ENCODE peak calls at places on chromosomes 5 and 9, in six cellular contexts. Z is MM.1S, C is SK-N-SH, O is GM23248, N is neural progenitor cell, D is PC-9. H is an unnamed sample. For H3F3A, the result is how much of the 10 kb centered on the place peaks cover.

GRCh38 chr5:180135128-180135955 is 63.8 kb upstream of the RNF130 start:
- DNase-seq in Z (no peak), C (no peak), O (peak), N (no peak), D (peak), H (peak)

GRCh38 chr5:80756292-80756691 is 101.5 kb upstream of the DHFR start:
- DNase-seq in Z (no peak), C (no peak), O (no peak), N (peak), D (no peak), H (no peak)

GRCh38 chr5:71873202-71873601 is 154.1 kb downstream of the CARTPT start:
- DNase-seq in Z (no peak), C (no peak), O (no peak), N (no peak), D (no peak), H (no peak)

GRCh38 chr5:14481299-14481799 is 100.2 kb upstream of the OTULINL start:
- DNase-seq in Z (no peak), C (no peak), O (no peak), N (no peak), D (no peak), H (no peak)

GRCh38 chr9:125141251-125141650 is 2.1 kb downstream of the SCAI start:
- DNase-seq in Z (no peak), C (no peak), O (peak), N (no peak), D (no peak), H (no peak)

GRCh38 chr5:158874814-158875213 is 224.9 kb downstream of the EBF1 start:
- DNase-seq in Z (no peak), C (no peak), O (peak), N (no peak), D (no peak), H (no peak)

GRCh38 chr9:14372437-14373318 is 58.7 kb upstream of the NFIB start:
- DNase-seq in Z (no peak), C (peak), O (peak), N (no peak), D (peak), H (peak)

GRCh38 chr5:89556215-89557009 is 673.4 kb upstream of the MEF2C start:
- DNase-seq in Z (no peak), C (no peak), O (peak), N (no peak), D (peak), H (peak)

GRCh38 chr9:136014147-136014927 is 53.2 kb upstream of the UBAC1 start:
- DNase-seq in Z (no peak), C (peak), O (no peak), N (no peak), D (no peak), H (no peak)

GRCh38 chr5:168766038-168766700 is 187.0 kb upstream of the PANK3 start:
- DNase-seq in Z (no peak), C (no peak), O (peak), N (no peak), D (no peak), H (no peak)

GRCh38 chr5:159393854-159394274 is 63.6 kb upstream of the IL12B start:
- DNase-seq in Z (no peak), C (no peak), O (no peak), N (no peak), D (no peak), H (no peak)

GRCh38 chr5:12392246-12392645 is 488.0 kb upstream of the CTNND2 start:
- DNase-seq in Z (no peak), C (no peak), O (no peak), N (no peak), D (no peak), H (no peak)

GRCh38 chr9:70641631-70642030 is 227.2 kb upstream of the KLF9 start:
- DNase-seq in Z (no peak), C (no peak), O (no peak), N (no peak), D (no peak), H (no peak)

DNA sequence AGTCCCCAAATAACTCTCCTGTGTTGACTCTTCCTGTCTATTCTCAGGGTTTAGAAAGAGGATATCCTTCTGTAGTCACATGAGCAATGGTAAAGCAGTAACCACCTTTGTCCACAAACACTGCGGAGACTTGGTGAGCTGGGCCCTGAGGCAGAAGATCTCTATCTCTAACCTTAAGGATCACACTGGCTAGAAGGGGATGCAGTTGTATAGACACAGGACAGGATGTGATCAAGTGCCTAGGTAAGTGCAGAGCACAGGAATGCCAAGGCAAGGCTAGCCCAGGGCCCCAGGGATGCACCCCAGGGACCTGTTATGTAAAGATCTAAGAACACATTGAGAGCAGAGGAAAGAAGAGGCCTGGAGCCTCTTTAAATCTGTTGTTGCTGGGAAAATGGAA is 610.5 kb downstream of the IRX1 start:
- DNase-seq in Z (peak), C (no peak), O (no peak), N (no peak), D (no peak), H (no peak)
- H3F3A ChIP-seq in Z (under half), C (under half), O (under half), N (under half), D (under half), H (under half)

GRCh38 chr5:96927008-96927407 is 8.9 kb upstream of the LNPEP start:
- DNase-seq in Z (no peak), C (no peak), O (peak), N (no peak), D (no peak), H (no peak)
- H3F3A ChIP-seq in Z (under half), C (under half), O (under half), N (under half), D (under half), H (under half)

GRCh38 chr5:141511771-141512325 is 23.0 kb downstream of the PCDHGC5 start:
- DNase-seq in Z (no peak), C (no peak), O (no peak), N (no peak), D (no peak), H (no peak)

GRCh38 chr5:141512390-141513020 is 23.6 kb downstream of the PCDHGC5 start:
- DNase-seq in Z (peak), C (peak), O (peak), N (peak), D (no peak), H (peak)

GRCh38 chr5:141513021-141513626 is 24.2 kb downstream of the PCDHGC5 start:
- DNase-seq in Z (no peak), C (peak), O (peak), N (peak), D (no peak), H (no peak)

GRCh38 chr5:141510160-141510559 is 21.3 kb downstream of the PCDHGC5 start:
- DNase-seq in Z (no peak), C (no peak), O (no peak), N (no peak), D (no peak), H (no peak)

GRCh38 chr5:141510850-141511718 is 22.2 kb downstream of the PCDHGC5 start:
- DNase-seq in Z (peak), C (no peak), O (no peak), N (no peak), D (no peak), H (no peak)
- H3F3A ChIP-seq in Z (under half), C (half or more), O (half or more), N (half or more), D (under half), H (under half)

DNA sequence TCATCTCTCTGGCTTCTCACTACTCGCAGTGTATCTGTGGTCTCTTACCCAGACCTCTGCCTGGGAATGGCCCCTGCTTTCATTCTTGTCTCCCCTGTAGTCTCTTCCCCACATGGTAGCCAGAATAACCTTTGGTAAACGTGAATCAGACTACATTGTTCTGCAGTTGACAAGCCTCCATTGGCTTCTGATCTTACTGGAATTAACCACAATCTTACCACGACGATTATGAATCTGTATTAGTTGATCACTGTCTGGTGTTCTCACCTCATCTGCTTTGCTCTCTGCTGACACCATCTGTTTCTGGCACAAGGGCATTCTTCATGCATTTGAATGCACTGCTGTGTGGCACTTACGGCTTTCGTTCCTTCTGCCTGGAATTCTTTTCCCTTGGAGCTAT is 781.2 kb downstream of the MTRR start:
- DNase-seq in Z (no peak), C (no peak), O (no peak), N (no peak), D (no peak), H (peak)
- H3F3A ChIP-seq in Z (under half), C (under half), O (under half), N (under half), D (under half), H (under half)

DNA sequence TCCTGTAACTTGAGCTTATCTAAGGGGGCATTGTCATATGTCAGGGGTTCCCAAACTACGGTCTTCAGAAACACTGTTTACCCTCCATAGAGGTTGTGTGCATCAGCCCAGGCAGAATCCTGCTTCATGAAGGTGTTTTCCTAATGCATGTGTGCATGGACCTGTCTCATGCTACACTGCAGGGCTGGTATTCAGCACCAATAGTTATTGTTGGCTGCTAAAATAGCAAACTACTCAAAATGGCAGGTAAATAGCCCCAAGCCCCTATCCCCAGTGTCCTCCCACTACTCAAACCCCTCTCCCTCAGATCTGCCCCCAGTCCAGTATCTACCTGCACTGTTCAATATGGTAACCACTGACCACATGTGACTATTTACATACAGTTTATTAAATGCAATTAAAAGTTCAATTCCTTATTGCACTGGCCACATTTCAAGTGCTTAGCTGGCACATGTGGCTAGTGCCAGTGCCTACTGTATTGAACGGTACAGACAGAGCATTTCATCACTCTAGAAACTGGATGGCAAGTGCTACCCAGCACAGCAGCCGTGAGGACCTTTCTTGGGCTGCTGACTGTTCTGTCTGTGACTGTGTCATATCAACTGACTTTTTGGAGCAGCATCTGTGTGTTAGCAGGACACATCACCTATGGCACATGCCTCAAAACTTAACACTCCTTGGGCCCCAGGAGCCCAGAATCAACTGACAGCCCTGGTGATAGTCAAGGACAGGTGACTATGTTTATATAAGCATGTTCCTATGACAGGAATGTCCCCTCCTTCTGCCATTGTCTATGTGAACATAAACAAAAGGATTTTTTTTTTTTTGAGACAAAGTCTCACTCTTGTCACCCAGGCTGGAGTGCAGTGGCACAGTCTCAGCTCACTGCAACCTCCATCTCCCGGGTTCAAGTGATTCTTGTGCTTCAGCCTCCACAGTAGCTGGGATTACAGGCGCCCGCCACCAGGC is 9.0 kb downstream of the IRF1 start:
- DNase-seq in Z (no peak), C (no peak), O (no peak), N (no peak), D (no peak), H (no peak)
- H3F3A ChIP-seq in Z (half or more), C (under half), O (under half), N (under half), D (under half), H (under half)

H was measured in PC-3.